ENCODE peak calls at places on chromosomes 4 and X, in eight cellular contexts. One of them, this sample, is unnamed.

GRCh38 chr4:74006009-74006476 is 7.6 kb upstream of the CXCL5 start:
- DNase-seq in central memory CD4-positive, alpha-beta T cell: no peak
- DNase-seq in CD4-positive, CD25-positive, alpha-beta regulatory T cell: no peak
- DNase-seq in NCI-H1417: no peak
- DNase-seq in fibroblast of pulmonary artery: peak
- DNase-seq in nephron progenitor cell: no peak
- DNase-seq in foreskin fibroblast: peak
- DNase-seq in HTR-8/SVneo: no peak
- DNase-seq in this sample: no peak

GRCh38 chrX:149043401-149043800 is 461.7 kb downstream of the IDS start:
- DNase-seq in HTR-8/SVneo: no peak
- DNase-seq in NCI-H1417: no peak
- DNase-seq in fibroblast of pulmonary artery: no peak
- DNase-seq in foreskin fibroblast: no peak
- DNase-seq in nephron progenitor cell: no peak
- DNase-seq in central memory CD4-positive, alpha-beta T cell: no peak
- DNase-seq in CD4-positive, CD25-positive, alpha-beta regulatory T cell: no peak
- DNase-seq in this sample: no peak

GRCh38 chrX:104172788-104173187 is 6.5 kb downstream of the FAM199X start:
- DNase-seq in fibroblast of pulmonary artery: peak
- DNase-seq in nephron progenitor cell: no peak
- DNase-seq in HTR-8/SVneo: no peak
- DNase-seq in central memory CD4-positive, alpha-beta T cell: no peak
- DNase-seq in CD4-positive, CD25-positive, alpha-beta regulatory T cell: no peak
- DNase-seq in NCI-H1417: no peak
- DNase-seq in foreskin fibroblast: no peak
- DNase-seq in this sample: no peak

GRCh38 chrX:108223606-108224005 is 132.0 kb downstream of the ATG4A start:
- DNase-seq in foreskin fibroblast: no peak
- DNase-seq in nephron progenitor cell: no peak
- DNase-seq in CD4-positive, CD25-positive, alpha-beta regulatory T cell: no peak
- DNase-seq in HTR-8/SVneo: no peak
- DNase-seq in NCI-H1417: no peak
- DNase-seq in central memory CD4-positive, alpha-beta T cell: no peak
- DNase-seq in fibroblast of pulmonary artery: peak
- DNase-seq in this sample: no peak

GRCh38 chr4:39977489-39978377 is at the start of gene PDS5A:
- DNase-seq in HTR-8/SVneo: peak
- DNase-seq in fibroblast of pulmonary artery: peak
- DNase-seq in foreskin fibroblast: peak
- DNase-seq in CD4-positive, CD25-positive, alpha-beta regulatory T cell: peak
- DNase-seq in nephron progenitor cell: peak
- DNase-seq in central memory CD4-positive, alpha-beta T cell: peak
- DNase-seq in NCI-H1417: peak
- DNase-seq in this sample: peak

GRCh38 chrX:125205084-125205917 is 114.4 kb upstream of the TEX13C start:
- DNase-seq in central memory CD4-positive, alpha-beta T cell: no peak
- DNase-seq in nephron progenitor cell: peak
- DNase-seq in CD4-positive, CD25-positive, alpha-beta regulatory T cell: no peak
- DNase-seq in fibroblast of pulmonary artery: no peak
- DNase-seq in foreskin fibroblast: peak
- DNase-seq in HTR-8/SVneo: no peak
- DNase-seq in NCI-H1417: peak
- DNase-seq in this sample: no peak

GRCh38 chrX:20355187-20355586 is 88.5 kb upstream of the RPS6KA3 start:
- DNase-seq in HTR-8/SVneo: no peak
- DNase-seq in nephron progenitor cell: no peak
- DNase-seq in foreskin fibroblast: no peak
- DNase-seq in central memory CD4-positive, alpha-beta T cell: no peak
- DNase-seq in fibroblast of pulmonary artery: no peak
- DNase-seq in NCI-H1417: no peak
- DNase-seq in CD4-positive, CD25-positive, alpha-beta regulatory T cell: no peak
- DNase-seq in this sample: no peak

GRCh38 chr4:84258905-84259830 is 239.9 kb downstream of the NKX6-1 start:
- DNase-seq in NCI-H1417: no peak
- DNase-seq in foreskin fibroblast: peak
- DNase-seq in nephron progenitor cell: no peak
- DNase-seq in central memory CD4-positive, alpha-beta T cell: no peak
- DNase-seq in CD4-positive, CD25-positive, alpha-beta regulatory T cell: no peak
- DNase-seq in HTR-8/SVneo: no peak
- DNase-seq in fibroblast of pulmonary artery: peak
- DNase-seq in this sample: no peak

GRCh38 chr4:129344058-129344457 is 248.1 kb downstream of the C4orf33 start:
- DNase-seq in nephron progenitor cell: peak
- DNase-seq in central memory CD4-positive, alpha-beta T cell: no peak
- DNase-seq in NCI-H1417: peak
- DNase-seq in foreskin fibroblast: peak
- DNase-seq in HTR-8/SVneo: peak
- DNase-seq in CD4-positive, CD25-positive, alpha-beta regulatory T cell: no peak
- DNase-seq in fibroblast of pulmonary artery: peak
- DNase-seq in this sample: no peak

GRCh38 chr4:94758141-94758699 is 465 bp downstream of the BMPR1B start:
- DNase-seq in CD4-positive, CD25-positive, alpha-beta regulatory T cell: no peak
- DNase-seq in HTR-8/SVneo: peak
- DNase-seq in NCI-H1417: peak
- DNase-seq in fibroblast of pulmonary artery: no peak
- DNase-seq in central memory CD4-positive, alpha-beta T cell: no peak
- DNase-seq in nephron progenitor cell: peak
- DNase-seq in foreskin fibroblast: peak
- DNase-seq in this sample: no peak

GRCh38 chr4:90318208-90318607 is 191.0 kb downstream of the CCSER1 start:
- DNase-seq in CD4-positive, CD25-positive, alpha-beta regulatory T cell: no peak
- DNase-seq in central memory CD4-positive, alpha-beta T cell: no peak
- DNase-seq in nephron progenitor cell: no peak
- DNase-seq in NCI-H1417: no peak
- DNase-seq in fibroblast of pulmonary artery: peak
- DNase-seq in HTR-8/SVneo: no peak
- DNase-seq in foreskin fibroblast: peak
- DNase-seq in this sample: no peak

GRCh38 chr4:27678027-27678426 is 817.4 kb downstream of the STIM2 start:
- DNase-seq in foreskin fibroblast: no peak
- DNase-seq in CD4-positive, CD25-positive, alpha-beta regulatory T cell: no peak
- DNase-seq in nephron progenitor cell: no peak
- DNase-seq in central memory CD4-positive, alpha-beta T cell: no peak
- DNase-seq in fibroblast of pulmonary artery: no peak
- DNase-seq in NCI-H1417: no peak
- DNase-seq in HTR-8/SVneo: no peak
- DNase-seq in this sample: no peak

GRCh38 chr4:141646969-141647368 is 10.6 kb downstream of the IL15 start:
- DNase-seq in HTR-8/SVneo: no peak
- DNase-seq in CD4-positive, CD25-positive, alpha-beta regulatory T cell: no peak
- DNase-seq in NCI-H1417: no peak
- DNase-seq in central memory CD4-positive, alpha-beta T cell: no peak
- DNase-seq in foreskin fibroblast: peak
- DNase-seq in nephron progenitor cell: no peak
- DNase-seq in fibroblast of pulmonary artery: no peak
- DNase-seq in this sample: no peak